ENCODE peak calls at places on chromosomes 4 and X, in nine cellular contexts. H is lower leg skin, N is adrenal gland, P is fibroblast of the aortic adventitia, T is A549, A is tibial artery, C is A673, L is left lung, Z is tibial nerve. D is an unnamed sample.

GRCh38 chrX:29661290-29661689 is 554.1 kb upstream of the MAGEB2 start:
- DNase-seq in H (no peak), C (no peak), L (no peak), A (no peak), T (no peak), Z (no peak), N (no peak), P (peak), D (no peak)

GRCh38 chrX:28628101-28628500 is 40.9 kb downstream of the IL1RAPL1 start:
- DNase-seq in N (no peak), H (no peak), C (no peak), P (no peak), Z (no peak), T (no peak), L (no peak), A (no peak), D (no peak)

GRCh38 chr4:158895797-158896442 is 127.1 kb downstream of the FNIP2 start:
- DNase-seq in L (no peak), T (no peak), H (no peak), A (no peak), Z (no peak), N (no peak), C (peak), P (no peak), D (no peak)

GRCh38 chr4:41216294-41217019 is 2.1 kb upstream of the APBB2 start:
- DNase-seq in C (peak), A (peak), Z (peak), L (peak), H (peak), N (peak), T (peak), P (peak), D (peak)

GRCh38 chr4:476501-476900 is 22.5 kb downstream of the ZNF721 start:
- DNase-seq in N (no peak), L (no peak), P (no peak), T (no peak), C (no peak), A (no peak), Z (no peak), H (no peak), D (no peak)

GRCh38 chr4:159105761-159106243 is 2.9 kb downstream of the RAPGEF2 start:
- DNase-seq in N (no peak), P (peak), Z (peak), A (peak), L (no peak), C (no peak), T (no peak), H (no peak), D (peak)

GRCh38 chrX:27878862-27879261 is 71.1 kb downstream of the MAGEB10 start:
- DNase-seq in T (no peak), L (no peak), P (no peak), A (no peak), C (no peak), H (no peak), N (no peak), Z (no peak), D (no peak)

GRCh38 chr4:188297873-188298272 is 158.6 kb downstream of the TRIML1 start:
- DNase-seq in A (no peak), H (no peak), L (no peak), N (no peak), C (no peak), P (no peak), T (no peak), Z (no peak), D (no peak)

GRCh38 chrX:12894074-12894691 is 12.2 kb upstream of the TLR8 start:
- DNase-seq in Z (peak), N (no peak), P (peak), A (no peak), H (no peak), C (peak), T (peak), L (no peak), D (no peak)

GRCh38 chrX:25873196-25873595 is 264.9 kb upstream of the MAGEB18 start:
- DNase-seq in N (no peak), C (no peak), H (no peak), P (peak), Z (no peak), L (no peak), A (no peak), T (no peak), D (no peak)

GRCh38 chrX:69372435-69372834 is 131.7 kb upstream of the NALF2 start:
- DNase-seq in T (no peak), Z (no peak), P (no peak), C (no peak), N (no peak), L (no peak), H (no peak), A (no peak), D (no peak)

GRCh38 chrX:27336466-27337091 is 126.6 kb downstream of the PPP4R3C start:
- DNase-seq in H (no peak), Z (no peak), C (peak), A (no peak), L (no peak), N (peak), P (peak), T (peak), D (peak)

GRCh38 chr4:25943312-25943711 is 29.3 kb downstream of the SMIM20 start:
- DNase-seq in N (no peak), H (no peak), P (peak), Z (no peak), T (no peak), A (no peak), C (no peak), L (no peak), D (no peak)

GRCh38 chrX:10111364-10112148 is 45.2 kb upstream of the CLCN4 start:
- DNase-seq in N (peak), H (no peak), A (peak), C (no peak), Z (no peak), L (no peak), T (no peak), P (no peak), D (no peak)

GRCh38 chrX:84735025-84735424 is 232.8 kb upstream of the HDX start:
- DNase-seq in C (no peak), P (peak), T (no peak), L (no peak), A (no peak), N (no peak), H (no peak), Z (no peak), D (no peak)

GRCh38 chr4:48960988-48961635 is 25.0 kb upstream of the CWH43 start:
- DNase-seq in L (no peak), P (no peak), H (no peak), Z (no peak), C (no peak), N (no peak), A (no peak), T (no peak), D (no peak)

GRCh38 chr4:7397206-7398103 is 37.3 kb downstream of the PSAPL1 start:
- DNase-seq in N (no peak), H (peak), L (no peak), A (no peak), P (no peak), Z (no peak), T (no peak), C (no peak), D (no peak)

GRCh38 chr4:142572076-142572475 is 274.0 kb downstream of the INPP4B start:
- DNase-seq in L (no peak), N (no peak), P (no peak), Z (no peak), C (no peak), H (no peak), A (no peak), T (no peak), D (no peak)

GRCh38 chr4:5524451-5524850 is 183.9 kb downstream of the EVC2 start:
- DNase-seq in L (no peak), Z (no peak), P (peak), H (no peak), C (no peak), N (no peak), T (no peak), A (no peak), D (no peak)

GRCh38 chrX:136747003-136747986 is 33.4 kb downstream of the ARHGEF6 start:
- DNase-seq in N (no peak), T (no peak), L (no peak), A (no peak), P (no peak), Z (no peak), C (no peak), H (no peak), D (no peak)

GRCh38 chrX:134737061-134737460 is 78.8 kb upstream of the PLAC1 start:
- DNase-seq in P (peak), Z (peak), C (no peak), A (peak), T (no peak), N (no peak), L (no peak), H (no peak), D (no peak)

GRCh38 chr4:154490589-154491340 is 834 bp downstream of the DCHS2 start:
- DNase-seq in L (peak), A (no peak), C (no peak), N (no peak), H (no peak), P (no peak), T (peak), Z (no peak), D (no peak)

GRCh38 chr4:7798215-7798995 is 141.3 kb downstream of the AFAP1 start:
- DNase-seq in Z (no peak), C (peak), T (no peak), L (no peak), P (peak), A (no peak), H (no peak), N (no peak), D (no peak)

GRCh38 chrX:20861113-20861512 is 513.1 kb upstream of the CNKSR2 start:
- DNase-seq in N (no peak), L (no peak), P (no peak), Z (no peak), A (no peak), C (no peak), T (no peak), H (no peak), D (no peak)

GRCh38 chr4:150986085-150986484 is 29.0 kb downstream of the LRBA start:
- DNase-seq in Z (no peak), L (no peak), P (no peak), T (no peak), H (no peak), N (no peak), A (no peak), C (no peak), D (no peak)

GRCh38 chr4:100933628-100934027 is 413.7 kb downstream of the PPP3CA start:
- DNase-seq in C (no peak), Z (no peak), A (no peak), T (no peak), P (peak), H (no peak), N (no peak), L (no peak), D (no peak)

GRCh38 chr4:180655886-180656285 is 1587.3 kb upstream of the TENM3 start:
- DNase-seq in P (no peak), L (no peak), A (no peak), T (no peak), N (no peak), H (no peak), Z (no peak), C (no peak), D (no peak)

GRCh38 chrX:72436010-72436409 is 130.3 kb upstream of the CITED1 start:
- DNase-seq in C (no peak), Z (no peak), N (no peak), L (no peak), T (no peak), P (no peak), A (no peak), H (no peak), D (no peak)

GRCh38 chrX:27008486-27008885 is 454.7 kb downstream of the PPP4R3C start:
- DNase-seq in H (no peak), A (no peak), P (no peak), C (no peak), Z (no peak), T (no peak), L (no peak), N (no peak), D (no peak)

GRCh38 chr4:13173974-13174373 is 310.2 kb downstream of the RAB28 start:
- DNase-seq in N (no peak), L (no peak), H (peak), C (no peak), P (peak), Z (peak), A (peak), T (no peak), D (no peak)

GRCh38 chr4:82371398-82371972 is 2.3 kb downstream of the HNRNPD start:
- DNase-seq in L (no peak), C (peak), P (no peak), Z (no peak), A (no peak), H (no peak), T (no peak), N (no peak), D (no peak)

GRCh38 chrX:154020500-154021115 is 906 bp upstream of the IRAK1 start:
- DNase-seq in P (no peak), C (no peak), A (no peak), N (no peak), T (no peak), Z (no peak), H (no peak), L (no peak), D (no peak)

GRCh38 chr4:184444215-184444952 is 30.0 kb downstream of the IRF2 start:
- DNase-seq in N (no peak), C (no peak), A (no peak), Z (no peak), H (no peak), T (no peak), L (no peak), P (no peak), D (no peak)

GRCh38 chr4:118338518-118338917 is 14.3 kb downstream of the PRSS12 start:
- DNase-seq in P (no peak), N (no peak), T (no peak), Z (no peak), A (no peak), H (no peak), C (no peak), L (no peak), D (no peak)
- TF ChIP-seq CTCF in P (no peak), N (no peak), T (no peak), Z (no peak), A (no peak), H (no peak), C (no peak), L (no peak), D (no peak)

DNA sequence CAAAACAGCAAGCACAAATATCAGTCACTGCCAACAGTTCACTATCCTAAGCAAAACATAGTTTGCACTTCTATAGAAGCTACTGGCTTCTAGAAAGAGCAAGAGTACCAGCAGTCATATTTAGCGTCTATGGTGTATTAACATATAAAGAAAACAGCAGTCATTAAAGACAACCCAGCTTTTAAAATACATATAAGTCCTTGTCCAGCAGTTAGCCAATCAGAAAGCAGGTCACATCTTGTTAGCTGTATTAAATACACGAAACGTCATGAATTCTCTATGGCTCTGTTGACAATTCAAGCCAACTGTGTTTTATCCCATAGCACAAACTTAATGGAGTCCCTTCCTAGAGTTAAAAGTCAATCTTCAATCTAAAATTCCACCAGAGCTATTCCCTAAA is 1.6 kb downstream of the LDB2 start:
- DNase-seq in P (peak), Z (no peak), T (no peak), A (no peak), H (no peak), C (peak), N (no peak), L (no peak), D (no peak)
- H3K4me3 ChIP-seq in P (peak), Z (peak), T (no peak), A (peak), H (no peak), C (peak), N (no peak), L (peak), D (no peak)

GRCh38 chr4:116320859-116321258 is 764.5 kb downstream of the TRAM1L1 start:
- DNase-seq in N (no peak), C (no peak), P (no peak), Z (no peak), H (no peak), A (no peak), L (no peak), T (no peak), D (no peak)
- TF ChIP-seq CTCF in N (no peak), C (no peak), P (no peak), Z (no peak), H (no peak), A (no peak), L (no peak), T (no peak), D (no peak)

DNA sequence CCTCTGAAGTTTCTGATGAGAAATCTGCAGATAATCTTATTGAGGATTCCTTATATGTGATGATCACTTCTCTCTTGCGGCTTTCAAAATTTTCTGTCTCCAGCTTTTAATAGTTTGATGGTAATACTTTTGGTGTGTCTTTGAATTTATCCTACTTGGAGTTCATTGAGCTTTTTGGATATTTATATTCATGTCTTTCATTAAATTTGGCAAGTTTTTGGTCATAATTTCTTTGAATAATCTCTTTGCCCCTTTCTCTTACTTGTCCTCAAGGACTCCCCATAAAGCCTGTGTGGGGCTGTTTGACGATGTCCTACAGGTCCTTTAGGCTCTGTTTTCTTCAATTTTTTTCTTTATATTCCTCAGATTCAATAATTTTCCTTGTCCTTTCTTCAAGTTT is 11.3 kb upstream of the FAM47E start:
- DNase-seq in C (no peak), H (no peak), N (no peak), P (no peak), L (no peak), Z (no peak), A (no peak), T (no peak), D (no peak)
- H3K4me3 ChIP-seq in C (no peak), H (no peak), N (no peak), P (no peak), L (no peak), Z (no peak), A (no peak), T (no peak), D (no peak)

GRCh38 chr4:3248178-3248480 is 830 bp upstream of the MSANTD1 start:
- DNase-seq in Z (no peak), N (no peak), P (no peak), L (no peak), T (no peak), A (no peak), H (no peak), C (no peak), D (no peak)

GRCh38 chr4:3244747-3245146 is 4.2 kb upstream of the MSANTD1 start:
- DNase-seq in P (no peak), L (peak), C (no peak), T (no peak), H (no peak), Z (no peak), A (no peak), N (no peak), D (no peak)

GRCh38 chr4:3247399-3248177 is 1.4 kb upstream of the MSANTD1 start:
- DNase-seq in T (no peak), Z (no peak), L (peak), N (no peak), H (no peak), P (no peak), C (no peak), A (no peak), D (no peak)

GRCh38 chr4:3245676-3246075 is 3.3 kb upstream of the MSANTD1 start:
- DNase-seq in A (no peak), C (no peak), L (no peak), H (no peak), N (no peak), T (no peak), Z (no peak), P (no peak), D (no peak)

DNA sequence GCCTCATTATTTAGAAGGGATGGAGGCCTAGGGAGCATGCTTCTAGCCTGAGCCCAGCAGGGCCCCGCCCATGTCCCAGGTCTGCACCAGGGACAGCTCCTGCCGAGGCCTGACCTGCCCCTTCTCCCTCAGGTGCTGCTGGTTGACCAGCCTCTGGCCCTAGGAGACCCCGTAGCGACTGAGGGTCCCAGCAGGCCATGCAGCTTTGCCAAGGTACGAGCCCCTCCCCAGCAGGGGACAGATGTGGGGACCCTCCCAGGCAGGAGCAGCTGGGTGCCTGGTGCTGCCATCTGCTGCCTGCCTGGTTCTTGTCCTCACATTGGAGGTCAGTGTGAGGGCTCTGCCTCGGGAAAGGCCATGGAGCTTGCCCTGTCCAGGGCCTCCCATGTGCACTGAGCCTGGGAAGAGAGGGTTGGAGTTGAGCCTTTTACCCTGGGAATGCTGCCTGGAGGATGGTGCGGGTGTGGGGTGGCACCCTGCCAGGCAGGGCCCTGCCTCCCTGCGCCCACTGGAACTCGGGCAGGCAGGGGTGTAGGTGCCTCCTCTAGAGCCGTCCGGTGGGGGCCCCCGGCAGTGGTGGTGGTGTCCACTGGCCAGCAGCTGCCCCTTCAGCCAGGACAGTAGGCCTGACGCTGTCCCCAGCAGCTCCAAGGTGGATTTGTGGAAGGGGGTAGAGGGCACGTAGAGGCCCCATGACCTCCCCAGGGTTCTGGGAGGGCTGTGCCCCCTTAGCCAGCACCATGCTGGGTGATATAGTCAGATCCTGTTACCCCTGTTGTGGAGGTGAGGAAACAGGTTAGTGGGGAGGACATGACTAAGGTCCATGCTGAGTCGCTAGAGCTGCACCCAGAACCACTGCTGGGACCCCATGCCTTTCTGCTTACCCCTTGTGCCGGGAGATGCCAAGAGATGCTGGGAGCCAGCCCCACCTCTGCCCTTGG is 2.2 kb upstream of the MSANTD1 start:
- DNase-seq in N (no peak), P (no peak), Z (no peak), L (peak), A (no peak), H (no peak), C (no peak), T (no peak), D (no peak)
- TF ChIP-seq CTCF in N (peak), P (no peak), Z (no peak), L (no peak), A (no peak), H (no peak), C (peak), T (no peak), D (no peak)

DNA sequence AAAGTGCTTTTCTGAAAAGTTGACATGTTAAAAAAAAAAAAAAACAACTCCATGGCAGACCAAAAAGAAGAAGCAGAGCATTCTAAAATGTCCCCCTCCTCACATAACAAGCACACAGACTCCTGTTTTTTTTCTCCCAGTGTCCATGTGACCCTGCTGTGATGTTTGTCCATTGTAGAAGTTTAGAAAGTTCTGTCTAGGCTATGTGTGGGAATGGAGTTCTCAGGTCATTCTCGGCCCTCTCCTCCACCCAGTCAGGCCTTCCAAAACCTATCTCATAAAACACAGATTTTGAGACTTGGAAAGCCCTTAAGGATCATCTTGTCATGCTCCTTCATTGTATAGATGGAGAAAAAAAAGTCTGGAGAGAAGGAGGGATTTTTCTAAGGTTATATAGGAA is 713 bp downstream of the CLIC2 start:
- DNase-seq in T (no peak), P (no peak), H (no peak), L (no peak), A (no peak), C (no peak), N (no peak), Z (no peak), D (no peak)
- H3K4me3 ChIP-seq in T (no peak), P (peak), H (no peak), L (peak), A (peak), C (no peak), N (no peak), Z (peak), D (no peak)

GRCh38 chr4:24496597-24496996 is 87.8 kb downstream of the DHX15 start:
- DNase-seq in Z (no peak), P (no peak), H (no peak), A (no peak), L (no peak), N (no peak), T (no peak), C (no peak), D (no peak)
- TF ChIP-seq CTCF in Z (no peak), P (no peak), H (no peak), A (no peak), L (no peak), N (no peak), T (no peak), C (no peak), D (no peak)